ENCODE peak calls at places on chromosome 16, in seven cellular contexts. U, A, O, D, C, X and Z are unnamed samples.

GRCh38 chr16:69366431-69366830 is 14.8 kb upstream of the TMED6 start:
- DNase-seq in U (no peak), O (no peak), C (no peak), A (no peak), D (no peak), X (no peak), Z (no peak)

GRCh38 chr16:84547539-84548058 is 43.1 kb upstream of the MEAK7 start:
- DNase-seq in D (no peak), X (no peak), C (no peak), U (no peak), O (no peak), A (peak), Z (no peak)

GRCh38 chr16:87233928-87234327 is 83.3 kb downstream of the C16orf95 start:
- DNase-seq in D (peak), O (peak), C (no peak), A (no peak), X (no peak), U (no peak), Z (no peak)

GRCh38 chr16:2156849-2157224 is 1.3 kb downstream of the TRAF7 start:
- DNase-seq in O (no peak), X (no peak), C (no peak), D (no peak), U (no peak), A (no peak), Z (no peak)

GRCh38 chr16:69108069-69108904 is 2.8 kb downstream of the HAS3 start:
- DNase-seq in O (no peak), A (peak), X (no peak), U (no peak), C (no peak), D (no peak), Z (no peak)

GRCh38 chr16:3028716-3029319 is 5.0 kb downstream of the THOC6 start:
- DNase-seq in D (no peak), A (no peak), X (no peak), C (no peak), O (no peak), U (peak), Z (no peak)

GRCh38 chr16:54766355-54766754 is 164.3 kb upstream of the IRX5 start:
- DNase-seq in O (no peak), D (no peak), U (no peak), C (no peak), X (no peak), A (no peak), Z (no peak)

GRCh38 chr16:54511181-54511731 is 224.7 kb upstream of the IRX3 start:
- DNase-seq in D (no peak), C (no peak), X (no peak), A (no peak), O (peak), U (no peak), Z (no peak)

GRCh38 chr16:24850289-24850931 is 4.6 kb downstream of the SLC5A11 start:
- DNase-seq in X (no peak), A (no peak), C (no peak), D (no peak), O (no peak), U (no peak), Z (no peak)

GRCh38 chr16:77285676-77286075 is 86.5 kb downstream of the SYCE1L start:
- DNase-seq in X (no peak), C (no peak), O (no peak), U (no peak), D (no peak), A (no peak), Z (no peak)

GRCh38 chr16:84278968-84279367 is 15.7 kb upstream of the WFDC1 start:
- DNase-seq in X (no peak), O (no peak), D (no peak), U (peak), A (peak), C (no peak), Z (no peak)

GRCh38 chr16:13077816-13078215 is 176.4 kb downstream of the SHISA9 start:
- DNase-seq in D (no peak), A (no peak), O (no peak), X (no peak), C (no peak), U (no peak), Z (no peak)

GRCh38 chr16:81711609-81712329 is 67.3 kb upstream of the PLCG2 start:
- DNase-seq in C (no peak), D (peak), O (peak), X (no peak), A (no peak), U (peak), Z (no peak)

GRCh38 chr16:81940781-81941560 is 70.3 kb downstream of the SDR42E1 start:
- DNase-seq in O (peak), D (no peak), C (no peak), A (peak), X (no peak), U (no peak), Z (no peak)

GRCh38 chr16:64543401-64543800 is 578.5 kb downstream of the CDH11 start:
- DNase-seq in D (no peak), X (no peak), U (no peak), A (no peak), O (no peak), C (no peak), Z (no peak)

GRCh38 chr16:68355447-68356248 is 44.8 kb downstream of the PRMT7 start:
- DNase-seq in D (no peak), O (no peak), X (no peak), C (no peak), A (no peak), U (peak), Z (no peak)

GRCh38 chr16:13148836-13149235 is 247.4 kb downstream of the SHISA9 start:
- DNase-seq in U (no peak), O (no peak), C (no peak), A (no peak), X (no peak), D (no peak), Z (no peak)

GRCh38 chr16:19861811-19862327 is 22.8 kb downstream of the GPRC5B start:
- DNase-seq in A (no peak), D (no peak), O (no peak), C (no peak), X (no peak), U (no peak), Z (no peak)

GRCh38 chr16:51393381-51394005 is 242.4 kb upstream of the SALL1 start:
- DNase-seq in O (peak), C (no peak), D (no peak), X (no peak), A (no peak), U (no peak), Z (no peak)

GRCh38 chr16:8874388-8874787 is 5.6 kb upstream of the CARHSP1 start:
- DNase-seq in C (no peak), O (no peak), D (no peak), U (no peak), X (no peak), A (no peak), Z (no peak)

GRCh38 chr16:17305694-17306093 is 165.1 kb downstream of the XYLT1 start:
- DNase-seq in A (no peak), X (no peak), U (no peak), D (no peak), O (no peak), C (no peak), Z (no peak)

GRCh38 chr16:5838071-5838470 is 740.5 kb upstream of the EEF2KMT start:
- DNase-seq in A (no peak), C (no peak), O (no peak), D (no peak), X (no peak), U (no peak), Z (no peak)

GRCh38 chr16:4614571-4615388 is at the start of gene UBALD1:
- DNase-seq in D (peak), X (peak), U (peak), C (peak), O (peak), A (peak), Z (peak)

GRCh38 chr16:50712568-50712914 is 19.1 kb downstream of the NOD2 start:
- DNase-seq in X (no peak), O (no peak), D (peak), C (no peak), A (no peak), U (no peak), Z (no peak)

DNA sequence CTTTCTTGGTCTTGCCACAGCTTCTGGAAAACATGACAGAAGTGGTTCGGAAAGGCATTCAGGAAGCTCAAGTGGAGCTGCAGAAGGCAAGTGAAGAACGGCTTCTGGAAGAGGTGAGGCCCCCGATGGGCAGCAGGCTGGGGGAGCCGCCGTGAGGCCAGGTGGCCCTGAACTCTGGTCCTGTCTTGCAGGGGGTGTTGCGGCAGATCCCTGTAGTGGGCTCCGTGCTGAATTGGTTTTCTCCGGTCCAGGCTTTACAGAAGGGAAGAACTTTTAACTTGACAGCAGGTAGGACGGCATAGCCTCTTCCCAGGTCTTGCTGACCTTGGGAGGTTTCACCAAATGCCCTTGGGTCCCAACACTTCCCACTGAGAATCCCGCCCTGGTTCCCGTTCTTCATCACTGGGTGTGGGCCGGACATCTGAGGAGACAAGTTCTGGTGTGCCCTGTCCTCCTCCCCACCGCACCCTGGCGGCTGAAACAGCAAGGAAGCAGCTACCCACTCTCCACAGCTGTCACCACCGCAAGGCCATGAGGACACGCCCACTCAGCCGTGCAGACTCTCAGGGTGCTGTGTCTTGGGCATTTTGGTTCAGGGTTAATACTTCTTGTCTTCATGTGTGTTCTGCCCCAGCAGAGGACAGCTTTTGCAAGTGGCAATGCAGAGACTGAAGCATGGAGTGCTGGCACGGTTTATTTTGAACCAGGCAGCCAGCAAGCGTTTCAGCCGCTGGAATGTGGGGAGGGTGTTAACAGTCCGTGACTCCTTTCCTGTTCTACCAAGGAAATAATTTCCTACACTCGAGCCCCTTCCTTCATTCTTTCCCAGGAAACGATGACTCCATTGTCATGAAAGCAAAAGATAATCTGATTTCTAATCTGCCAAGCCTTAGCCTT is 21.4 kb downstream of the NTAN1 start:
- DNase-seq in O (peak), U (peak), C (no peak), D (no peak), X (peak), A (no peak), Z (no peak)
- TF ChIP-seq CTCF in O (peak), U (no peak), C (no peak), D (no peak), X (no peak), A (no peak), Z (no peak)

GRCh38 chr16:65958096-65958495 is 408.4 kb upstream of the CDH5 start:
- DNase-seq in X (no peak), C (no peak), A (peak), D (no peak), U (no peak), O (no peak), Z (no peak)
- TF ChIP-seq CTCF in X (no peak), C (no peak), A (no peak), D (no peak), U (no peak), O (no peak), Z (no peak)

GRCh38 chr16:89143911-89144675 is 27.5 kb upstream of the CDH15 start:
- DNase-seq in O (no peak), U (peak), C (no peak), D (no peak), A (no peak), X (no peak), Z (no peak)
- TF ChIP-seq CTCF in O (no peak), U (no peak), C (no peak), D (no peak), A (no peak), X (no peak), Z (no peak)

GRCh38 chr16:30091474-30092372 is at the start of gene TBX6:
- DNase-seq in D (peak), A (peak), C (peak), X (peak), O (peak), U (peak), Z (peak)
- TF ChIP-seq CTCF in D (peak), A (peak), C (peak), X (peak), O (peak), U (peak), Z (peak)

GRCh38 chr16:57111420-57111819 is 19.0 kb downstream of the CPNE2 start:
- DNase-seq in O (no peak), X (no peak), A (no peak), D (no peak), U (no peak), C (no peak), Z (no peak)
- TF ChIP-seq CTCF in O (no peak), X (no peak), A (no peak), D (no peak), U (no peak), C (no peak), Z (no peak)

GRCh38 chr16:59950431-59950830 is 1216.3 kb upstream of the GOT2 start:
- DNase-seq in U (no peak), D (no peak), C (no peak), O (no peak), X (no peak), A (no peak), Z (no peak)
- TF ChIP-seq CTCF in U (no peak), D (no peak), C (no peak), O (no peak), X (no peak), A (no peak), Z (no peak)

GRCh38 chr16:85567101-85567866 is 45.8 kb upstream of the GSE1 start:
- DNase-seq in U (no peak), A (no peak), D (no peak), X (no peak), O (no peak), C (no peak), Z (no peak)
- TF ChIP-seq CTCF in U (no peak), A (no peak), D (no peak), X (no peak), O (no peak), C (no peak), Z (no peak)